ENCODE peak calls at places on chromosomes 2 and 18, in six cellular contexts. One of them, this sample, is unnamed.

GRCh38 chr2:172380436-172381274 is 46.7 kb upstream of the ITGA6 start:
- DNase-seq in mesothelial cell of epicardium: no peak
- DNase-seq in non-pigmented ciliary epithelial cell: no peak
- DNase-seq in activated B cell treated with CpG ODN at 0.5 μM for 24 hours: no peak
- DNase-seq in T-helper 1 cell: no peak
- DNase-seq in fibroblast of lung: peak
- DNase-seq in this sample: peak

GRCh38 chr2:126802316-126802715 is 96.4 kb upstream of the TEX51 start:
- DNase-seq in activated B cell treated with CpG ODN at 0.5 μM for 24 hours: no peak
- DNase-seq in T-helper 1 cell: no peak
- DNase-seq in fibroblast of lung: no peak
- DNase-seq in mesothelial cell of epicardium: no peak
- DNase-seq in non-pigmented ciliary epithelial cell: no peak
- DNase-seq in this sample: no peak

GRCh38 chr2:31240406-31241365 is 6.7 kb downstream of the EHD3 start:
- DNase-seq in fibroblast of lung: no peak
- DNase-seq in non-pigmented ciliary epithelial cell: no peak
- DNase-seq in activated B cell treated with CpG ODN at 0.5 μM for 24 hours: no peak
- DNase-seq in T-helper 1 cell: no peak
- DNase-seq in mesothelial cell of epicardium: no peak
- DNase-seq in this sample: no peak

GRCh38 chr2:101580528-101580927 is 105.6 kb upstream of the RFX8 start:
- DNase-seq in mesothelial cell of epicardium: no peak
- DNase-seq in fibroblast of lung: no peak
- DNase-seq in activated B cell treated with CpG ODN at 0.5 μM for 24 hours: no peak
- DNase-seq in non-pigmented ciliary epithelial cell: no peak
- DNase-seq in T-helper 1 cell: no peak
- DNase-seq in this sample: no peak

GRCh38 chr18:49911414-49911813 is 98.1 kb upstream of the ACAA2 start:
- DNase-seq in fibroblast of lung: no peak
- DNase-seq in activated B cell treated with CpG ODN at 0.5 μM for 24 hours: no peak
- DNase-seq in mesothelial cell of epicardium: no peak
- DNase-seq in T-helper 1 cell: no peak
- DNase-seq in non-pigmented ciliary epithelial cell: no peak
- DNase-seq in this sample: no peak

GRCh38 chr2:46008082-46008870 is 288.9 kb upstream of the EPAS1 start:
- DNase-seq in mesothelial cell of epicardium: no peak
- DNase-seq in fibroblast of lung: peak
- DNase-seq in non-pigmented ciliary epithelial cell: no peak
- DNase-seq in T-helper 1 cell: no peak
- DNase-seq in activated B cell treated with CpG ODN at 0.5 μM for 24 hours: no peak
- DNase-seq in this sample: peak

GRCh38 chr2:54083021-54083420 is 32.4 kb upstream of the ACYP2 start:
- DNase-seq in non-pigmented ciliary epithelial cell: no peak
- DNase-seq in T-helper 1 cell: no peak
- DNase-seq in mesothelial cell of epicardium: no peak
- DNase-seq in activated B cell treated with CpG ODN at 0.5 μM for 24 hours: no peak
- DNase-seq in fibroblast of lung: peak
- DNase-seq in this sample: no peak

GRCh38 chr2:239009001-239009961 is 161.4 kb downstream of the TWIST2 start:
- DNase-seq in fibroblast of lung: no peak
- DNase-seq in mesothelial cell of epicardium: no peak
- DNase-seq in non-pigmented ciliary epithelial cell: no peak
- DNase-seq in activated B cell treated with CpG ODN at 0.5 μM for 24 hours: no peak
- DNase-seq in T-helper 1 cell: no peak
- DNase-seq in this sample: no peak

This sample was measured in A172.